ENCODE peak calls at places on chromosomes 6 and 20, in four cellular contexts. One of them, this sample, is unnamed.

GRCh38 chr20:19757487-19757972 is 528 bp upstream of the RIN2 start:
- DNase-seq in K562: no peak
- DNase-seq in GM12878: no peak
- DNase-seq in H1: no peak
- DNase-seq in this sample: no peak

GRCh38 chr20:43820742-43821330 is 93.8 kb upstream of the TOX2 start:
- DNase-seq in K562: no peak
- DNase-seq in H1: no peak
- DNase-seq in GM12878: no peak
- DNase-seq in this sample: no peak

GRCh38 chr6:82374481-82374880 is 10.9 kb downstream of the TPBG start:
- DNase-seq in K562: no peak
- DNase-seq in GM12878: no peak
- DNase-seq in H1: no peak
- DNase-seq in this sample: no peak

GRCh38 chr20:54067606-54068174 is 2.7 kb downstream of the BCAS1 start:
- DNase-seq in K562: peak
- DNase-seq in GM12878: peak
- DNase-seq in H1: peak
- DNase-seq in this sample: peak

GRCh38 chr6:52552278-52552643 is 24.6 kb downstream of the TRAM2 start:
- DNase-seq in K562: no peak
- DNase-seq in GM12878: no peak
- DNase-seq in H1: no peak
- DNase-seq in this sample: no peak

GRCh38 chr6:144395014-144395413 is 109.9 kb downstream of the UTRN start:
- DNase-seq in GM12878: no peak
- DNase-seq in H1: no peak
- DNase-seq in K562: no peak
- DNase-seq in this sample: no peak

GRCh38 chr6:5205877-5206840 is 54.6 kb downstream of the LYRM4 start:
- DNase-seq in K562: peak
- DNase-seq in GM12878: no peak
- DNase-seq in H1: no peak
- DNase-seq in this sample: no peak

GRCh38 chr6:142811923-142812322 is 133.1 kb downstream of the HIVEP2 start:
- DNase-seq in GM12878: no peak
- DNase-seq in H1: no peak
- DNase-seq in K562: no peak
- DNase-seq in this sample: no peak

GRCh38 chr6:106063448-106063850 is 22.7 kb upstream of the PRDM1 start:
- DNase-seq in GM12878: no peak
- DNase-seq in H1: no peak
- DNase-seq in K562: no peak
- DNase-seq in this sample: no peak

DNA sequence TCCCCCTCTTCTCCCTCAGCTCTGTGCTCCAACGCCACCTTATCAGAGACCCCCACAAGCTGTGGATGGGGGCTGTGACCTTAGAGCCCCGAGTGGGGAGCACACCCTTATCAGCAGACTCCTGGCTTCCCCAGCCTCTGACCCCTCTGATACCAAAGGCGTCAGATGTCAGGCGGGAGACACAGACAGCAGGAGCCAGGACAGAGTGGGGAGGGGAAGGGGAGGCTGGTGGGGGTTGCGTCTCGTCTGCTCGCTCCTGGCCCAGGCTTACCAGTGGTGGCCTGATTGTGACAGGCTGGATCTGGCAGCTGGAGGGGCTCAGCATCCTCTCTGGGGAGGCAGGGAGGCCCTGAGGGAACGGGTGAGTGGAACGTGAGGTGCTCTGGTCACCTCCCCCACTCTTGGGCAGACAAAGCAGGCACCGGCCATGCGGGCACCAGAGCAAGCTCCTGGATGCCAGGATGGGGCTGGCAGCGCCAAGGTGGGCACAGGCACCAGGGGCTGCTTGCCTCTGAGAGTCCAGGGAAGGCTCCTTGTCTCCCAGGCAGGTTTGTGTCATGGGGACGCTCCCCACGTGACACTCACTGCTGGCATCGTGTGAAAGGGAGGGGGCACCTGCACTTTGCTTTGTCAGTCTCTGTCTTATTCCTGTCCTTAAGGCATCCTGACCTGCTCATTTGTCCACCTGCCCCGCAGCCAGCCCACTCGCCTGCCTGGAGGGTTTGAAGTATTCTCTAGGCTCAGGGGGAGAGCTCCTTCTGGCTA is 27.8 kb upstream of the GATA5 start:
- DNase-seq in H1: no peak
- DNase-seq in GM12878: no peak
- DNase-seq in K562: peak
- DNase-seq in this sample: no peak
- TF ChIP-seq EGR1 in H1: no peak
- TF ChIP-seq EGR1 in GM12878: no peak
- TF ChIP-seq EGR1 in K562: no peak
- TF ChIP-seq EGR1 in this sample: no peak

GRCh38 chr6:151004415-151005024 is 139.0 kb downstream of the MTHFD1L start:
- DNase-seq in GM12878: no peak
- DNase-seq in K562: no peak
- DNase-seq in H1: no peak
- DNase-seq in this sample: no peak
- TF ChIP-seq EGR1 in GM12878: no peak
- TF ChIP-seq EGR1 in K562: no peak
- TF ChIP-seq EGR1 in H1: no peak
- TF ChIP-seq EGR1 in this sample: no peak

GRCh38 chr20:13348301-13349239 is 127.5 kb downstream of the ISM1 start:
- DNase-seq in H1: no peak
- DNase-seq in GM12878: no peak
- DNase-seq in K562: no peak
- DNase-seq in this sample: no peak
- TF ChIP-seq EGR1 in H1: no peak
- TF ChIP-seq EGR1 in GM12878: no peak
- TF ChIP-seq EGR1 in K562: no peak
- TF ChIP-seq EGR1 in this sample: no peak

GRCh38 chr6:119978274-119978889 is 628.8 kb upstream of the MAN1A1 start:
- DNase-seq in H1: no peak
- DNase-seq in K562: peak
- DNase-seq in GM12878: no peak
- DNase-seq in this sample: no peak
- TF ChIP-seq EGR1 in H1: no peak
- TF ChIP-seq EGR1 in K562: no peak
- TF ChIP-seq EGR1 in GM12878: no peak
- TF ChIP-seq EGR1 in this sample: no peak

This sample was measured in HCT116.